ENCODE peak calls at places on chromosomes 16 and 17, in nine cellular contexts. Y is fibroblast of mammary gland; B is tibial nerve; H is iPS DF 6.9; P is GM23248; A is CD4-positive, CD25-positive, alpha-beta regulatory T cell; C is AG04450; N is thoracic aorta; W is fibroblast of lung. T is an unnamed sample.

GRCh38 chr16:10922328-10923145 is 19.7 kb downstream of the DEXI start:
- DNase-seq in W (peak; percentile 36), C (no peak), A (no peak), H (no peak), Y (peak; percentile 77), N (peak; percentile 82), P (peak; percentile 89), B (peak; percentile 30), T (no peak)

GRCh38 chr16:8676737-8677375 is 2.4 kb downstream of the ABAT start:
- DNase-seq in C (no peak), B (no peak), A (no peak), P (peak; percentile 7), H (no peak), Y (no peak), W (no peak), N (no peak), T (no peak)

GRCh38 chr17:48596000-48596734 is 2.6 kb upstream of the HOXB5 start:
- DNase-seq in P (no peak), N (no peak), A (peak; percentile 51), B (no peak), W (peak; percentile 47), H (no peak), Y (no peak), C (no peak), T (no peak)

GRCh38 chr17:28622186-28622585 is 8.2 kb upstream of the RSKR start:
- DNase-seq in B (no peak), C (no peak), N (no peak), P (no peak), A (no peak), W (no peak), Y (no peak), H (no peak), T (no peak)

GRCh38 chr17:32976131-32976530 is 15.5 kb upstream of the SPACA3 start:
- DNase-seq in A (no peak), N (no peak), C (no peak), Y (no peak), W (no peak), B (no peak), H (no peak), P (no peak), T (no peak)

GRCh38 chr17:82874011-82874835 is 34.4 kb upstream of the ZNF750 start:
- DNase-seq in Y (no peak), W (no peak), B (no peak), H (no peak), P (no peak), A (no peak), C (no peak), N (no peak), T (peak; percentile 29)

GRCh38 chr17:11628374-11628773 is 30.1 kb downstream of the DNAH9 start:
- DNase-seq in H (no peak), P (no peak), B (no peak), N (no peak), A (no peak), W (no peak), Y (no peak), C (no peak), T (no peak)

GRCh38 chr16:89034573-89034961 is 57.6 kb upstream of the CBFA2T3 start:
- DNase-seq in A (no peak), P (no peak), C (no peak), N (no peak), W (no peak), H (no peak), B (no peak), Y (no peak), T (no peak)

GRCh38 chr16:80936410-80936809 is 70.3 kb downstream of the CMC2 start:
- DNase-seq in C (no peak), Y (peak; percentile 39), H (no peak), N (no peak), P (peak; percentile 32), B (no peak), A (no peak), W (no peak), T (no peak)

GRCh38 chr16:80932725-80933124 is 74.0 kb downstream of the CMC2 start:
- DNase-seq in C (no peak), N (peak; percentile 44), B (peak; percentile 8), Y (peak; percentile 92), H (no peak), A (no peak), W (peak; percentile 64), P (peak; percentile 84), T (no peak)

GRCh38 chr16:80935691-80936090 is 71.0 kb downstream of the CMC2 start:
- DNase-seq in A (no peak), W (no peak), P (no peak), B (no peak), H (no peak), Y (no peak), N (no peak), C (no peak), T (no peak)

GRCh38 chr16:80931985-80932720 is 74.5 kb downstream of the CMC2 start:
- DNase-seq in W (peak; percentile 50), Y (peak; percentile 61), N (no peak), A (peak; percentile 8), B (peak; percentile 9), H (no peak), C (no peak), P (peak; percentile 72), T (no peak)

DNA sequence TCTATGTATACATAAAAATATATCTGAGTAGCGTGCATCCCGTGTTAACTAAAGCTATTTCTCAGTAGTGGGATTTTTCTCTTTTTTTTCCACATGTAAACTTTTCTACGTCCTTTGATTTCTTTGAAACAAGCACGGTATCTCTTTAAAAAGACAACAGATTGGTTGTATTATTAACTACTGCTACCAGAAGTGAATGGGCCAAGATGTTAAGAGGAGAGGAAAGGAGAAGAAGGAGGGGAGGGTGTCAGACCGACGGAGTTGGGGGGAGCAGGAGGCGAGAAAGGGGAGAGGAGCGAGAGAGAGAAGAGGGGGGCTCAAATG is 75.1 kb downstream of the CMC2 start:
- DNase-seq in P (no peak), A (no peak), B (no peak), H (no peak), N (no peak), C (no peak), Y (no peak), W (no peak), T (no peak)
- H3K4me3 ChIP-seq in P (peak overlapping the region; percentile 73), A (no peak overlapping the region), B (peak overlapping the region; percentile 9), H (peak overlapping the region; percentile 42), N (peak overlapping the region; percentile 77), C (peak overlapping the region; percentile 61), Y (peak overlapping the region; percentile 33), W (peak overlapping the region; percentile 29), T (no peak overlapping the region)

GRCh38 chr16:68005786-68006286 is 6.6 kb upstream of the DPEP2 start:
- DNase-seq in Y (no peak), P (no peak), N (no peak), W (peak; percentile 14), B (peak; percentile 32), C (no peak), A (peak; percentile 97), H (no peak), T (peak; percentile 57)

GRCh38 chr16:67995423-67995822 is 3.9 kb downstream of the DPEP2 start:
- DNase-seq in C (no peak), Y (peak; percentile 17), H (no peak), A (no peak), B (no peak), W (no peak), P (no peak), N (no peak), T (no peak)

GRCh38 chr16:68000024-68000423 is 740 bp upstream of the DPEP2 start:
- DNase-seq in A (peak; percentile 36), N (no peak), H (no peak), W (no peak), Y (no peak), C (no peak), B (no peak), P (no peak), T (no peak)

GRCh38 chr16:68003031-68003430 is 3.7 kb upstream of the DPEP2 start:
- DNase-seq in Y (peak; percentile 87), W (no peak), B (no peak), H (no peak), C (no peak), P (peak; percentile 51), A (no peak), N (no peak), T (no peak)

DNA sequence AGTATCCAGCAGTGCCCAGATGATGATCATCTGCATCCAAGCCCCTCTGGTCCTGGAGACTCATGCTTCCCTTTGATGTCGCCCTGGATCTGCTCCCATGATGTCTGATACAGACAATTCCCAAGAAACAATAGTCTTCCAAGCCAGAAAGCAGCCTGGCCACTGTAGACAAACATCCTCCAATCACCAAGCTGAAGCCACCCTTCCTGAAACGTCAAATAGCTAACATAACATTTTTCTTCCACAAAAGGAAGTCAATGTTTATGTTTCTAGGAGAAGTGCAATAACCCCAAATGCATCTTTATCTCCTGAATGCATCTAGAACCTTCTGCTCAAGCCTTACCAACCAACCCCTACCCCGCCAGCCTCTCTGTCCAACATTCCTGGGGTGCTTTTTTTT is 1.2 kb upstream of the DPEP2 start:
- DNase-seq in A (peak; percentile 21), H (no peak), C (no peak), B (peak; percentile 10), P (no peak), W (no peak), N (no peak), Y (no peak), T (no peak)
- H3K4me3 ChIP-seq in A (peak overlapping the region; percentile 82), H (no peak overlapping the region), C (no peak overlapping the region), B (no peak overlapping the region), P (no peak overlapping the region), W (no peak overlapping the region), N (no peak overlapping the region), Y (no peak overlapping the region), T (peak overlapping the region; percentile 70)

DNA sequence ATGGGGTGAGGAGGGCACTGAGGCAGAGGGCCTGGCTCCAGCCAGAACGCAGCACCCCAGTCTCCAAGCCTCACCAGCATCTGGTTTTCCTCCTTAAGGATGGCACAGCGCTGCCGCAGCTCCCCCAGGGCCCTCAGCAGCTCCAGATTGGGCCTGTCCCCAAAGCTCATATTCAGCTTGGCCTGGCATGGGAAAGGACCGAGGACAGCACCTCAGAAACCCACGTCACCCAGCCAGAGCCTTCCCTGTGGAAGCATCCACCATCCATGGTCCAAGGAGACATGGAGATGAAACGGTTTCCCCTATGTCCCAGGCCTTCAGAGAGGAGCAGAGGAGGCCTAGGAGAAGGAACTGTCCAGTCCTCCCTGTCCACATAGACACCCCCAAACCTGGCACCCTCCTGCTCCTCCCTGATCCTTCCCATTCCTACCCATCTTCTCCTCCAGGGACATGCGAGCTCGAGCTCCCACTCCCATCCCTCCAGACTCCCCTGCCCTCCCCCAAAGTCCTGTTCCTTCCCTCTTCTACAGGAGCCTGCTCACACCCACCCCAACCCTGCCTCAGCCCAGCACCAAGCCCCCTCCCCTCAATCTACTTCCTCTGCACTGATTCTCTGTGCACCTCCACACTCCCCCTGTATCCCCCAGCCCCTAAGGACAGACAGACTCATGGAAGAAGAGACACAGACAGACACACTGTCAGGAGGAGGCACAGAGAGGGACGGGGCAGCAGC is 1.8 kb downstream of the TSPOAP1 start:
- DNase-seq in W (no peak), B (no peak), N (no peak), Y (no peak), A (peak; percentile 30), P (no peak), H (no peak), C (no peak), T (no peak)
- H3K4me3 ChIP-seq in W (no peak overlapping the region), B (no peak overlapping the region), N (no peak overlapping the region), Y (no peak overlapping the region), A (no peak overlapping the region), P (no peak overlapping the region), H (no peak overlapping the region), C (no peak overlapping the region), T (no peak overlapping the region)

GRCh38 chr17:79438936-79439335 is 171.9 kb downstream of the RBFOX3 start:
- DNase-seq in W (no peak), Y (no peak), N (no peak), B (no peak), A (no peak), C (no peak), P (no peak), H (no peak), T (no peak)

GRCh38 chr17:79435296-79435695 is 175.6 kb downstream of the RBFOX3 start:
- DNase-seq in N (no peak), W (no peak), Y (no peak), A (no peak), H (no peak), P (no peak), B (no peak), C (no peak), T (no peak)

GRCh38 chr17:79435962-79436361 is 174.9 kb downstream of the RBFOX3 start:
- DNase-seq in A (no peak), N (no peak), B (no peak), P (no peak), C (no peak), W (no peak), H (no peak), Y (no peak), T (no peak)

GRCh38 chr17:79438045-79438444 is 172.8 kb downstream of the RBFOX3 start:
- DNase-seq in P (no peak), H (no peak), A (no peak), N (no peak), Y (no peak), C (no peak), W (no peak), B (no peak), T (no peak)

DNA sequence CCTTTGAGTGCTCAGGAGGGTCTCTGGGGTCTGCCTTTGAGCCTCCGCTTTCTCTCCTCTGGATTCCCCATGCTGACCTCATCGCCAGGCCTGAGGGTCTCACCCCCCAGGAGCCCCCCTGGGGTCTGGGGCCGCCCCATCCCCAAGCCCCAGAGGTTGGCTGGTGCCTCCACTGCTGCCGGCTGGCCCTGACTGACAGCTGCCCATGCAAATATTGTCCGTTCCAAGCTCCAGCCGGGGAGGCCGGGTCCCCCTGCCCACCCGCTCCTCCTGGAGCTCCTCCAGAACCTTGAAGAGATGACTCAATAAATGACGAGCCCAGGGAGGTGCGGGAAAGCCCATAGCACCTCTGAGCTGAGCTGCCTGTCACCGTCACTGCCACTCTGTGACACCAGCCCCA is 173.8 kb downstream of the RBFOX3 start:
- DNase-seq in Y (no peak), P (no peak), C (no peak), A (no peak), W (no peak), B (no peak), H (no peak), N (no peak), T (no peak)
- H3K4me3 ChIP-seq in Y (no peak overlapping the region), P (no peak overlapping the region), C (no peak overlapping the region), A (no peak overlapping the region), W (no peak overlapping the region), B (no peak overlapping the region), H (no peak overlapping the region), N (no peak overlapping the region), T (no peak overlapping the region)

T was measured in CD8-positive, alpha-beta memory T cell.